ENCODE peak calls at places on chromosomes 5 and 9, in six cellular contexts. One of them, this sample, is unnamed.

GRCh38 chr5:90020575-90021535 is 388.7 kb downstream of the CETN3 start:
- DNase-seq in SK-N-MC: no peak
- DNase-seq in endothelial cell of umbilical vein: peak
- DNase-seq in HCT116: peak
- DNase-seq in transverse colon: no peak
- DNase-seq in suprapubic skin: no peak
- DNase-seq in this sample: no peak

GRCh38 chr5:59596586-59597348 is 296.8 kb downstream of the PDE4D start:
- DNase-seq in SK-N-MC: no peak
- DNase-seq in endothelial cell of umbilical vein: peak
- DNase-seq in HCT116: no peak
- DNase-seq in transverse colon: no peak
- DNase-seq in suprapubic skin: no peak
- DNase-seq in this sample: no peak

GRCh38 chr9:34624475-34624984 is 4.2 kb upstream of the DCTN3 start:
- DNase-seq in SK-N-MC: no peak
- DNase-seq in endothelial cell of umbilical vein: no peak
- DNase-seq in HCT116: no peak
- DNase-seq in transverse colon: no peak
- DNase-seq in suprapubic skin: no peak
- DNase-seq in this sample: no peak

GRCh38 chr9:28899267-28899666 is 1326.0 kb upstream of the C9orf72 start:
- DNase-seq in SK-N-MC: no peak
- DNase-seq in endothelial cell of umbilical vein: no peak
- DNase-seq in HCT116: no peak
- DNase-seq in transverse colon: no peak
- DNase-seq in suprapubic skin: no peak
- DNase-seq in this sample: no peak

GRCh38 chr5:95759634-95760033 is 28.5 kb downstream of the RHOBTB3 start:
- DNase-seq in SK-N-MC: no peak
- DNase-seq in endothelial cell of umbilical vein: peak
- DNase-seq in HCT116: no peak
- DNase-seq in transverse colon: no peak
- DNase-seq in suprapubic skin: no peak
- DNase-seq in this sample: no peak

GRCh38 chr9:9914174-9914573 is 698.6 kb downstream of the PTPRD start:
- DNase-seq in SK-N-MC: no peak
- DNase-seq in endothelial cell of umbilical vein: no peak
- DNase-seq in HCT116: no peak
- DNase-seq in transverse colon: no peak
- DNase-seq in suprapubic skin: no peak
- DNase-seq in this sample: no peak

GRCh38 chr5:32489791-32490581 is 45.4 kb upstream of the ZFR start:
- DNase-seq in SK-N-MC: peak
- DNase-seq in endothelial cell of umbilical vein: peak
- DNase-seq in HCT116: peak
- DNase-seq in transverse colon: peak
- DNase-seq in suprapubic skin: peak
- DNase-seq in this sample: peak

GRCh38 chr9:11319477-11320060 is 706.8 kb upstream of the PTPRD start:
- DNase-seq in SK-N-MC: no peak
- DNase-seq in endothelial cell of umbilical vein: peak
- DNase-seq in HCT116: no peak
- DNase-seq in transverse colon: no peak
- DNase-seq in suprapubic skin: no peak
- DNase-seq in this sample: no peak

GRCh38 chr9:129270205-129270604 is 92.1 kb upstream of the IER5L start:
- DNase-seq in SK-N-MC: no peak
- DNase-seq in endothelial cell of umbilical vein: no peak
- DNase-seq in HCT116: no peak
- DNase-seq in transverse colon: peak
- DNase-seq in suprapubic skin: no peak
- DNase-seq in this sample: no peak

GRCh38 chr9:79013715-79014610 is 557.8 kb upstream of the TLE4 start:
- DNase-seq in SK-N-MC: no peak
- DNase-seq in endothelial cell of umbilical vein: peak
- DNase-seq in HCT116: no peak
- DNase-seq in transverse colon: no peak
- DNase-seq in suprapubic skin: no peak
- DNase-seq in this sample: no peak

GRCh38 chr5:178651046-178651810 is 24.4 kb upstream of the CLK4 start:
- DNase-seq in SK-N-MC: no peak
- DNase-seq in endothelial cell of umbilical vein: no peak
- DNase-seq in HCT116: no peak
- DNase-seq in transverse colon: no peak
- DNase-seq in suprapubic skin: no peak
- DNase-seq in this sample: no peak

GRCh38 chr9:121350993-121351561 is 19.0 kb downstream of the STOM start:
- DNase-seq in SK-N-MC: no peak
- DNase-seq in endothelial cell of umbilical vein: peak
- DNase-seq in HCT116: peak
- DNase-seq in transverse colon: peak
- DNase-seq in suprapubic skin: peak
- DNase-seq in this sample: no peak
- TF ChIP-seq POLR2AphosphoS5 in SK-N-MC: peak
- TF ChIP-seq POLR2AphosphoS5 in endothelial cell of umbilical vein: peak
- TF ChIP-seq POLR2AphosphoS5 in HCT116: peak
- TF ChIP-seq POLR2AphosphoS5 in transverse colon: no peak
- TF ChIP-seq POLR2AphosphoS5 in suprapubic skin: no peak
- TF ChIP-seq POLR2AphosphoS5 in this sample: no peak

GRCh38 chr5:69188811-69189161 is 597 bp upstream of the CENPH start:
- DNase-seq in SK-N-MC: no peak
- DNase-seq in endothelial cell of umbilical vein: no peak
- DNase-seq in HCT116: no peak
- DNase-seq in transverse colon: no peak
- DNase-seq in suprapubic skin: no peak
- DNase-seq in this sample: no peak

GRCh38 chr5:69187342-69187741 is 2.0 kb upstream of the CENPH start:
- DNase-seq in SK-N-MC: no peak
- DNase-seq in endothelial cell of umbilical vein: no peak
- DNase-seq in HCT116: no peak
- DNase-seq in transverse colon: no peak
- DNase-seq in suprapubic skin: no peak
- DNase-seq in this sample: no peak

DNA sequence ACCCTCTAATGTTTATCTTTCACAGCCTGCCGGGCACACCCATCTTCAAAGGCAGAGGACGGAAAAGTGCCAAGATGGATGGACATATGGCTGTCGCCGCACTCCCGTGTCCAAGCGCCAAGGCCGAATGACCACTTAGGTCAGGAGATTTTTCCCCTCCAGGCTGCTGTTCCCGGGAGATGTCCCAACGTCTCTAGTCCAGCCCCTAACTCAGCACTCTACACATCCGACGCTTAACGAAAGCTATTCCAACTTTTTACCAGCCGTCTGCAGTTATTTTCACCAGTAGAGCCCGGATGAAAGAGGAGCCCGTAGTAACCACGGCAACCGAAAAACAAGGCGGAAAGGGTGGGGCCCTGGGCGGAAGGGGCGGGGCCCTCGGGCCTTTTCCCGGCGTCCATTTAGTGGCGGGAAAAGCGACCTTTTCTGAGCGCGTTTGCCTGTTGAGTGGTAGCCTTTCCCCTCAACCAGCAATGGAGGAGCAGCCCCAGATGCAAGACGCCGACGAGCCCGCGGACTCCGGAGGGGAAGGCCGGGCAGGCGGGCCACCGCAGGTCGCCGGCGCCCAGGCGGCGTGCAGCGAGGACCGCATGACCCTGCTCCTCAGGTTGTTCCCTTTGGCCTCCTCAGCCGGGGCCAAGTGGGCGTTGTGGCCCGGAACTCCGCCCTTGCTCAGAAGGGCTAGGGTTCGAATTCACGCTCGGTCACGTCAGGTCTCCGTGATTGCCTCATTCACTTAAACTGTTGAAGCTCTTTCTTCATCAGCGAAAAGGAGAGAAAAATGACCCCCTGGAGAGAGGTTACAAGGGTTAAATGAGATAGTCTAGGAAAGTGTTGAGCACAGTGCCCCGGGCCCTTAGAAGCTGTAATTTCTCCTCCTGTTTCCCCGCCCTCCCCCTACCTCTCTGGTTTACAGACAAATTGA is at the start of gene CENPH:
- DNase-seq in SK-N-MC: peak
- DNase-seq in endothelial cell of umbilical vein: peak
- DNase-seq in HCT116: peak
- DNase-seq in transverse colon: peak
- DNase-seq in suprapubic skin: peak
- DNase-seq in this sample: peak
- TF ChIP-seq POLR2AphosphoS5 in SK-N-MC: peak
- TF ChIP-seq POLR2AphosphoS5 in endothelial cell of umbilical vein: no peak
- TF ChIP-seq POLR2AphosphoS5 in HCT116: peak
- TF ChIP-seq POLR2AphosphoS5 in transverse colon: no peak
- TF ChIP-seq POLR2AphosphoS5 in suprapubic skin: no peak
- TF ChIP-seq POLR2AphosphoS5 in this sample: no peak

GRCh38 chr5:957730-958485 is 50.7 kb upstream of the NKD2 start:
- DNase-seq in SK-N-MC: no peak
- DNase-seq in endothelial cell of umbilical vein: peak
- DNase-seq in HCT116: no peak
- DNase-seq in transverse colon: no peak
- DNase-seq in suprapubic skin: no peak
- DNase-seq in this sample: no peak

GRCh38 chr5:956941-957729 is 51.5 kb upstream of the NKD2 start:
- DNase-seq in SK-N-MC: no peak
- DNase-seq in endothelial cell of umbilical vein: peak
- DNase-seq in HCT116: no peak
- DNase-seq in transverse colon: no peak
- DNase-seq in suprapubic skin: no peak
- DNase-seq in this sample: no peak

GRCh38 chr5:959581-960531 is 48.7 kb upstream of the NKD2 start:
- DNase-seq in SK-N-MC: no peak
- DNase-seq in endothelial cell of umbilical vein: no peak
- DNase-seq in HCT116: no peak
- DNase-seq in transverse colon: no peak
- DNase-seq in suprapubic skin: peak
- DNase-seq in this sample: no peak

GRCh38 chr5:960551-960950 is 48.1 kb upstream of the NKD2 start:
- DNase-seq in SK-N-MC: no peak
- DNase-seq in endothelial cell of umbilical vein: no peak
- DNase-seq in HCT116: no peak
- DNase-seq in transverse colon: no peak
- DNase-seq in suprapubic skin: peak
- DNase-seq in this sample: no peak

GRCh38 chr5:958701-959571 is 49.7 kb upstream of the NKD2 start:
- DNase-seq in SK-N-MC: no peak
- DNase-seq in endothelial cell of umbilical vein: no peak
- DNase-seq in HCT116: peak
- DNase-seq in transverse colon: peak
- DNase-seq in suprapubic skin: peak
- DNase-seq in this sample: no peak
- TF ChIP-seq POLR2AphosphoS5 in SK-N-MC: no peak
- TF ChIP-seq POLR2AphosphoS5 in endothelial cell of umbilical vein: no peak
- TF ChIP-seq POLR2AphosphoS5 in HCT116: no peak
- TF ChIP-seq POLR2AphosphoS5 in transverse colon: peak
- TF ChIP-seq POLR2AphosphoS5 in suprapubic skin: no peak
- TF ChIP-seq POLR2AphosphoS5 in this sample: no peak

GRCh38 chr9:136510561-136510960 is 27.7 kb upstream of the SEC16A start:
- DNase-seq in SK-N-MC: no peak
- DNase-seq in endothelial cell of umbilical vein: no peak
- DNase-seq in HCT116: no peak
- DNase-seq in transverse colon: no peak
- DNase-seq in suprapubic skin: no peak
- DNase-seq in this sample: no peak

GRCh38 chr9:136512651-136513066 is 29.8 kb upstream of the SEC16A start:
- DNase-seq in SK-N-MC: no peak
- DNase-seq in endothelial cell of umbilical vein: peak
- DNase-seq in HCT116: no peak
- DNase-seq in transverse colon: no peak
- DNase-seq in suprapubic skin: no peak
- DNase-seq in this sample: no peak

GRCh38 chr9:136511670-136512592 is 29.1 kb upstream of the SEC16A start:
- DNase-seq in SK-N-MC: no peak
- DNase-seq in endothelial cell of umbilical vein: peak
- DNase-seq in HCT116: no peak
- DNase-seq in transverse colon: no peak
- DNase-seq in suprapubic skin: peak
- DNase-seq in this sample: no peak

GRCh38 chr9:136509549-136509948 is 26.7 kb upstream of the SEC16A start:
- DNase-seq in SK-N-MC: no peak
- DNase-seq in endothelial cell of umbilical vein: no peak
- DNase-seq in HCT116: no peak
- DNase-seq in transverse colon: no peak
- DNase-seq in suprapubic skin: no peak
- DNase-seq in this sample: no peak

GRCh38 chr9:136511144-136511669 is 28.4 kb upstream of the SEC16A start:
- DNase-seq in SK-N-MC: no peak
- DNase-seq in endothelial cell of umbilical vein: no peak
- DNase-seq in HCT116: no peak
- DNase-seq in transverse colon: no peak
- DNase-seq in suprapubic skin: no peak
- DNase-seq in this sample: no peak
- TF ChIP-seq POLR2AphosphoS5 in SK-N-MC: no peak
- TF ChIP-seq POLR2AphosphoS5 in endothelial cell of umbilical vein: no peak
- TF ChIP-seq POLR2AphosphoS5 in HCT116: no peak
- TF ChIP-seq POLR2AphosphoS5 in transverse colon: no peak
- TF ChIP-seq POLR2AphosphoS5 in suprapubic skin: no peak
- TF ChIP-seq POLR2AphosphoS5 in this sample: no peak

GRCh38 chr5:119411935-119412623 is 40.2 kb upstream of the HSD17B4 start:
- DNase-seq in SK-N-MC: peak
- DNase-seq in endothelial cell of umbilical vein: peak
- DNase-seq in HCT116: peak
- DNase-seq in transverse colon: peak
- DNase-seq in suprapubic skin: no peak
- DNase-seq in this sample: peak
- TF ChIP-seq POLR2AphosphoS5 in SK-N-MC: no peak
- TF ChIP-seq POLR2AphosphoS5 in endothelial cell of umbilical vein: no peak
- TF ChIP-seq POLR2AphosphoS5 in HCT116: no peak
- TF ChIP-seq POLR2AphosphoS5 in transverse colon: peak
- TF ChIP-seq POLR2AphosphoS5 in suprapubic skin: no peak
- TF ChIP-seq POLR2AphosphoS5 in this sample: no peak

DNA sequence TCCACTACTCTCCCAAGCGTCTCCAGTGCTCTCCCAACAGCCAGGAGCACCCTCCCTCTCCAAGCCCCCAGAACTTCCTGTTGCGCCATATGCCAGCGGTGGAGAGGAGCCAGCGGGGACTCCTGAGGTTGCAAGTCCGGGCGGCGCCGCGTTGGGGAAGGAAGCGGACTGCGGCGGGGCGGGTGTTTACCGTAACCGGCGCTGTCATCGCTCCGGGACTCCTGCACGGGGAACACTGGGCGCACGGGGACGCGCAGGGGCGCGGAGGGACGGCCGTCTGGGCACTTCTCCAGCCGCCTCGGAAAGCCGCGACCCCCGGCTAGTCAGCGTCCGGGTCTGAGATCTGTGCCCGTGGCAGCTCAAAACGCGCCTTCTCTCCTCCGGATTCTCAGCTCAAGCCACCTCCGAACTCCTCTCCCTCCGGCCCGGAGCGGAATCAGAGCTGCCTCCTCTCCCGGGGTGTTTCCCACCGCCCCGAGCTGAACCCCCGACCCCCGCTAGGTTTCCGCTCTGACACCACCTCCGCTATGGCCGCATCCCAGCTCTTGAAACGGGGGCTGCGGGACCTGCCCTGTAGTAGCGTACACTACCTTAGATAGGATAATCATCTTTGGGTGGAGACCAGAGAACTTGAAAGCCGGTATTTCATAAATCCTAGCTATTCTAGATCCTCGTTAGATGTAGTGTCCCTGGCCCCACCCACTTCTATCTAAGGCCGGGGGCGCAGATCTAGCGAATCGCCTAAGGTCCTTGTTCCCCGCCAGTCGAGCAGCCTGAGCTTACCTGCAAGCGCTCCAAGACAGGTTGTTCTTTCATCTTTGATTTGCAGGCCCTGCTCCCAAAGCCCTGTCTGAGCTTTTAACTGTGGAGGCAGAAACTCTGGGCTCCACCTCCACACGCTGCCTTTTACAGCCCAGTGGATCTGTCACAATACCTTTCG is at the start of gene TRPM6:
- DNase-seq in SK-N-MC: peak
- DNase-seq in endothelial cell of umbilical vein: peak
- DNase-seq in HCT116: peak
- DNase-seq in transverse colon: peak
- DNase-seq in suprapubic skin: peak
- DNase-seq in this sample: peak
- TF ChIP-seq POLR2AphosphoS5 in SK-N-MC: no peak
- TF ChIP-seq POLR2AphosphoS5 in endothelial cell of umbilical vein: no peak
- TF ChIP-seq POLR2AphosphoS5 in HCT116: peak
- TF ChIP-seq POLR2AphosphoS5 in transverse colon: peak
- TF ChIP-seq POLR2AphosphoS5 in suprapubic skin: no peak
- TF ChIP-seq POLR2AphosphoS5 in this sample: peak